ENCODE peak calls at places on chromosome 10, in four cellular contexts. M is endothelial cell, L is K562, E is psoas muscle. P is an unnamed sample.

GRCh38 chr10:109934958-109935793 is 11.9 kb upstream of the XPNPEP1 start:
- DNase-seq in M (peak), L (no peak), E (no peak), P (no peak)

GRCh38 chr10:67492317-67493019 is 203.5 kb downstream of the CTNNA3 start:
- DNase-seq in M (no peak), L (no peak), E (no peak), P (no peak)

GRCh38 chr10:34816067-34817002 is 1.2 kb upstream of the PARD3 start:
- DNase-seq in M (peak), L (no peak), E (peak), P (no peak)

GRCh38 chr10:32795598-32796183 is 162.3 kb downstream of the ITGB1 start:
- DNase-seq in M (no peak), L (peak), E (no peak), P (no peak)

GRCh38 chr10:95837783-95838182 is 70.0 kb upstream of the CC2D2B start:
- DNase-seq in M (no peak), L (no peak), E (no peak), P (no peak)

GRCh38 chr10:99777918-99778716 is 4.3 kb upstream of the ABCC2 start:
- DNase-seq in M (no peak), L (no peak), E (no peak), P (no peak)

GRCh38 chr10:32985781-32986350 is 27.8 kb upstream of the ITGB1 start:
- DNase-seq in M (no peak), L (no peak), E (no peak), P (no peak)

GRCh38 chr10:132250456-132251223 is 57.1 kb downstream of the STK32C start:
- DNase-seq in M (no peak), L (no peak), E (no peak), P (no peak)

GRCh38 chr10:13808556-13809391 is 222.0 kb downstream of the PRPF18 start:
- DNase-seq in M (no peak), L (no peak), E (no peak), P (no peak)

GRCh38 chr10:78321500-78321899 is 287.8 kb downstream of the RPS24 start:
- DNase-seq in M (no peak), L (no peak), E (no peak), P (no peak)

GRCh38 chr10:33253411-33253810 is 81.1 kb downstream of the NRP1 start:
- DNase-seq in M (no peak), L (no peak), E (no peak), P (no peak)

GRCh38 chr10:31961264-31961663 is 32.6 kb upstream of the ARHGAP12 start:
- DNase-seq in M (no peak), L (no peak), E (no peak), P (no peak)

GRCh38 chr10:102764340-102765257 is 20.9 kb downstream of the WBP1L start:
- DNase-seq in M (no peak), L (no peak), E (no peak), P (no peak)

GRCh38 chr10:125000366-125001312 is 58.7 kb downstream of the ZRANB1 start:
- DNase-seq in M (no peak), L (no peak), E (no peak), P (no peak)

DNA sequence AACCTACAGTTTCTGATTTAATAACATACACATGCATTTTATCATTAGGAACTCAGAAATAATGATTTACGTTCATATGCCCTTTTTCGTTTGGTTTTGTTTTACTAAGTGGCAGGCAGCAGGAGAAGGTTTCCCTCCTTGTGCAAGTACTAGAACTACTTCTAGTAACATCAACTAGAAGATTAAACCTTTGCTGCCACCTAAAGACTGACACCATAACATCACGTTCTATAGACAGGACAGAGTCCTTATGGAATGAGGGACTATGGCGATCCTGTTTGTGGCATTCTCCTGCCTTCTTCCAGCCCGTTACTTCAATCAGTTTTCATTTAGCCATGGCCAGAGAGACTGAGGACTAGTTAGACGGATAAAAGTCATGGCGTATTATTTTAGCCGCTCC is 53.2 kb downstream of the GAD2 start:
- DNase-seq in M (peak), L (peak), E (no peak), P (peak)
- TF ChIP-seq CTCF in M (no peak), L (peak), E (no peak), P (peak)

DNA sequence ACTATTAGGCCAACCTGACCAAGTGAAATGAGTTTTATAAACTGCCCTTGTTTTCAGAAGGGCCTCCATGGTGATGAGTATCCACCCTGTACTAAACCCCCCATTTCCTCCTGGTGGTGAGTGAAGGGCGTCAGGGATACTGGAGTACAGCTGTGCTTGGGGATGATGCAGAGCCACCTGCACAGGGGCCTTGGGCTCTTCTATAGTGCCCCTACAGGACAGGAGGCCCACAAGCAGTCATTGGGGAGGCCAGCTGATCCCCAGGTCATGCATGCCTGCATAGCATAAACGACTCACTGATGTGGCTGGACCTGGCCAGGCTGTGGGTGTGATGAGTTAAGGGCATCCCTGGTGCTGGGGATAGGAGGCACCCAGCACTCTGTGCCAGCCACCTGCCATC is 114.1 kb upstream of the CELF2 start:
- DNase-seq in M (no peak), L (no peak), E (no peak), P (no peak)
- TF ChIP-seq CTCF in M (no peak), L (peak), E (no peak), P (no peak)

DNA sequence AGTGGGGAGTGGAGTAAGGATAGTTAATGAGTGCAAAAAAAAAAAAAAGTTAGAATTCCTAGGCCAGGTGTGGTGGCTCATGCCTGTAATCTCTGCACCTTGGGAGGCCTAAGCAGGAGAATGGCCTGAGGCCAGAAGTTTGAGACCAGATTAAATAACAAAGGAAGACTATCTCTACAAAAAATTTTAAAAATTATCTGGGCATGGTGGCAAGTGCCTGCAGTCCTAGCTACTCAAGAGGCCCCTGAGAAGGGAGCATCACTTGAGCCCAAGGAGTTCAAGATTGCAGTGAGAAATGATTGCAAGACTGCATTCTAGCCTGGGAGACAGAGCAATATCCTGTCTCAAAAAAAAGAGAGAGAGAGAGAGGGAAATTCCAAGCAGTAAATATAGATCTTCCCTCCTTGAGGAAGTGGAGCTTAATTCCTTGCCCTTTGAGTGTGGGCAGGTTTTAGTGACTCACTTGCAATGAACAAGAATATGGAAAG is 19.5 kb upstream of the CSTF2T start:
- DNase-seq in M (no peak), L (no peak), E (no peak), P (no peak)
- TF ChIP-seq CTCF in M (no peak), L (no peak), E (no peak), P (no peak)

GRCh38 chr10:44047361-44047760 is 337.5 kb downstream of the CXCL12 start:
- DNase-seq in M (no peak), L (no peak), E (no peak), P (no peak)

GRCh38 chr10:44044549-44044948 is 340.3 kb downstream of the CXCL12 start:
- DNase-seq in M (no peak), L (no peak), E (peak), P (no peak)

GRCh38 chr10:44043646-44044368 is 341.1 kb downstream of the CXCL12 start:
- DNase-seq in M (no peak), L (no peak), E (peak), P (no peak)

GRCh38 chr10:44045020-44045419 is 339.9 kb downstream of the CXCL12 start:
- DNase-seq in M (no peak), L (no peak), E (no peak), P (no peak)

DNA sequence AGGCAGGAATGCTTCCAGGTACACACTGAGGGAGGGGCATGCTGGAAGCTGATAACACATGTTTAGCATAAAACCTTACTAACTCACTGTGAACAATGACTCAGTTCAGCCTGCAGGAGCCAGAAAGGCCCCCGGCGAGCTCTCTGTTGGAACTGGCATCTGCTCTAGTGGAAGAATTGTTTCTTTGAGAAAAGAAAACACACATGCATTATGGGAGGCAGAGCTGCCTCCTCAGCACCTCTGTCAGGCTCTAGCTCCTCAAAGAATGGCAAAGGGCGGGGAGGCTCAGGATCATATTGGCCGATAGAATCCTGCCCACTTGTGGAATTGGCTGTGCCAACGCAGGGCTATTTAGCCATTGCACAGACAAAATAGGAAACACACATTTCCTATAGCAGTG is 338.3 kb downstream of the CXCL12 start:
- DNase-seq in M (no peak), L (no peak), E (no peak), P (no peak)
- TF ChIP-seq CTCF in M (no peak), L (no peak), E (peak), P (no peak)

DNA sequence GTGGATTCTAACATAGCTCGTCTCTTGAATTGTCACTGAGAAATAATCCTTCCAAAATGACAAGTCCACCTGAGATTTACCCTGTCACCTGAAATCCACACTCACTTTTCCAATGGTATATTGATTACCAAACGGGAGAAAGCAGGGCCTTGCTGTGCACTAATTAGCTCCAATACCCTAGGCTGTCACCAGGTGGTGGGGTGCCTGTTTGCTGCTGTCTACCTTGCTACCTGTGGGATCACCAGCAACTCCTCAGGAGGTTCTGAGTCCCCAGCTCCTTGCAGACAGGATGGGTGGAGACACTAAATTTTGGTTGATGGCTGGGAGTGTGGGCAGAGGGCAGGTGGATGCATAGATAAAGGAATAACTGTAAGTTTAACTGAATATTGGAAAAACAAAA is 237.2 kb upstream of the ZNF32 start:
- DNase-seq in M (no peak), L (no peak), E (no peak), P (no peak)
- TF ChIP-seq CTCF in M (no peak), L (peak), E (no peak), P (no peak)

GRCh38 chr10:30270247-30270646 is 78.8 kb downstream of the MTPAP start:
- DNase-seq in M (no peak), L (no peak), E (no peak), P (no peak)
- TF ChIP-seq CTCF in M (peak), L (no peak), E (no peak), P (peak)

DNA sequence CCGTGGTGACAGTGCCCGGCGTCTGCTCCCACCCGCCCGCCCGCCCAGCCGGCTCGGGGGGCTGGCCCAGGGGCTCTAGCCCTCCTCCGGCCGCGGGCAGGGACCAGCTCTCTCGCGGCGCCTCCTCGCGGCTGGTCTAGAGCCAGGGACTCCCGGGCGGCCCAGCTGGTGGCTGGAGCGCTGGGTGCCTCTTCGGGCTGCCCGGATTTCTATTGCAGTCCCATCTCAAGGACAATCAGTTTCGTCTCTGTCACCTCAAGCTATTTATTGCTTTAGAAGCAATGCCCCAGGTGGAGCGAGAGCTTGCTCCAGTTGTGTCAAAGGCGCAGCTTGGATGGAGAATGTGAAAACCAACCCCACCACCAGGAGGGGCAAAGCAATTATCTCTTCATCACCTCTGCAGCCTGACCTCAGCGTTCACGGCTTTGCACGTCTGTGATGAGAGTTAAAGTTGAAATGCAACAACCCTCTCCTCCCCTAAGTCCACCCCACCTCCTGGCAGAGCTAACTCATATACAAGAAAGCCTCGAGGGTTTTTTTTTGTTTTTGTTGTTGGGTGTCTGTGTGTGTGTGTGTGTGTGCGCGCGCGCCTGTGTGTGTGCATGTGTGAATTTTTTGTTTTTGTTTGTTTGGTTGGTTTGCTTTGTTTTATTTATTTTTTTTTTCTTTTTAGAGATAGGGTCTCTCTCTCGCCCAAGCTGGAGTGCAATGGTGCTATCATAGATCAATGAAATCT is at the start of gene ITGA8:
- DNase-seq in M (peak), L (no peak), E (peak), P (no peak)
- TF ChIP-seq CTCF in M (peak), L (no peak), E (peak), P (peak)

GRCh38 chr10:101060951-101061813 is 607 bp upstream of the KAZALD1 start:
- DNase-seq in M (peak), L (peak), E (peak), P (peak)
- TF ChIP-seq CTCF in M (no peak), L (no peak), E (no peak), P (no peak)